ENCODE peak calls at places on chromosomes 4 and X, in five cellular contexts. One of them, this sample, is unnamed.

GRCh38 chr4:173507471-173508385 is 22.3 kb downstream of the HAND2 start:
- DNase-seq in A549: no peak
- DNase-seq in cardiac muscle cell: peak
- DNase-seq in lung: no peak
- DNase-seq in GM13976: no peak
- DNase-seq in this sample: peak

GRCh38 chr4:88284378-88285234 is at the start of gene PPM1K:
- DNase-seq in lung: peak
- DNase-seq in cardiac muscle cell: peak
- DNase-seq in GM13976: peak
- DNase-seq in A549: peak
- DNase-seq in this sample: peak

GRCh38 chr4:16005671-16006070 is 42.7 kb upstream of the FGFBP2 start:
- DNase-seq in lung: no peak
- DNase-seq in GM13976: no peak
- DNase-seq in A549: no peak
- DNase-seq in cardiac muscle cell: no peak
- DNase-seq in this sample: no peak

GRCh38 chr4:170083546-170083945 is 6.2 kb downstream of the AADAT start:
- DNase-seq in GM13976: no peak
- DNase-seq in lung: no peak
- DNase-seq in A549: no peak
- DNase-seq in cardiac muscle cell: no peak
- DNase-seq in this sample: no peak

GRCh38 chr4:2141762-2142520 is 82.8 kb downstream of the NAT8L start:
- DNase-seq in GM13976: no peak
- DNase-seq in A549: no peak
- DNase-seq in cardiac muscle cell: no peak
- DNase-seq in lung: no peak
- DNase-seq in this sample: no peak

GRCh38 chr4:142408003-142408441 is 438.1 kb downstream of the INPP4B start:
- DNase-seq in A549: peak
- DNase-seq in cardiac muscle cell: no peak
- DNase-seq in lung: no peak
- DNase-seq in GM13976: no peak
- DNase-seq in this sample: no peak

GRCh38 chrX:50700921-50701320 is 113.1 kb downstream of the SHROOM4 start:
- DNase-seq in lung: no peak
- DNase-seq in A549: no peak
- DNase-seq in cardiac muscle cell: no peak
- DNase-seq in GM13976: no peak
- DNase-seq in this sample: no peak

GRCh38 chr4:116122131-116122530 is 963.2 kb downstream of the TRAM1L1 start:
- DNase-seq in A549: peak
- DNase-seq in GM13976: no peak
- DNase-seq in cardiac muscle cell: no peak
- DNase-seq in lung: no peak
- DNase-seq in this sample: no peak

GRCh38 chrX:14352511-14352910 is 176.8 kb upstream of the GLRA2 start:
- DNase-seq in GM13976: no peak
- DNase-seq in cardiac muscle cell: no peak
- DNase-seq in A549: no peak
- DNase-seq in lung: no peak
- DNase-seq in this sample: no peak

GRCh38 chr4:2761035-2761923 is 5.1 kb upstream of the TNIP2 start:
- DNase-seq in GM13976: peak
- DNase-seq in cardiac muscle cell: no peak
- DNase-seq in lung: no peak
- DNase-seq in A549: no peak
- DNase-seq in this sample: no peak

GRCh38 chrX:74535633-74536141 is 78.7 kb downstream of the RLIM start:
- DNase-seq in GM13976: peak
- DNase-seq in cardiac muscle cell: peak
- DNase-seq in lung: peak
- DNase-seq in A549: no peak
- DNase-seq in this sample: no peak

GRCh38 chrX:101362116-101362515 is 13.6 kb upstream of the TIMM8A start:
- DNase-seq in A549: no peak
- DNase-seq in lung: no peak
- DNase-seq in cardiac muscle cell: no peak
- DNase-seq in GM13976: no peak
- DNase-seq in this sample: no peak

GRCh38 chrX:101359966-101360365 is 11.4 kb upstream of the TIMM8A start:
- DNase-seq in A549: no peak
- DNase-seq in lung: no peak
- DNase-seq in GM13976: no peak
- DNase-seq in cardiac muscle cell: no peak
- DNase-seq in this sample: no peak

GRCh38 chrX:101362757-101363156 is 14.2 kb upstream of the TIMM8A start:
- DNase-seq in GM13976: no peak
- DNase-seq in A549: no peak
- DNase-seq in lung: no peak
- DNase-seq in cardiac muscle cell: no peak
- DNase-seq in this sample: no peak

GRCh38 chrX:101357166-101357795 is 8.7 kb upstream of the TIMM8A start:
- DNase-seq in GM13976: no peak
- DNase-seq in lung: no peak
- DNase-seq in A549: peak
- DNase-seq in cardiac muscle cell: no peak
- DNase-seq in this sample: no peak
- TF ChIP-seq CTCF in GM13976: no peak
- TF ChIP-seq CTCF in lung: no peak
- TF ChIP-seq CTCF in A549: no peak
- TF ChIP-seq CTCF in cardiac muscle cell: peak
- TF ChIP-seq CTCF in this sample: peak

GRCh38 chr4:74671074-74671698 is 123.1 kb downstream of the BTC start:
- DNase-seq in cardiac muscle cell: peak
- DNase-seq in GM13976: no peak
- DNase-seq in A549: peak
- DNase-seq in lung: peak
- DNase-seq in this sample: peak

GRCh38 chr4:74674750-74675149 is 119.6 kb downstream of the BTC start:
- DNase-seq in A549: no peak
- DNase-seq in GM13976: no peak
- DNase-seq in lung: no peak
- DNase-seq in cardiac muscle cell: no peak
- DNase-seq in this sample: no peak

GRCh38 chr4:74670583-74670982 is 123.7 kb downstream of the BTC start:
- DNase-seq in GM13976: no peak
- DNase-seq in cardiac muscle cell: no peak
- DNase-seq in lung: no peak
- DNase-seq in A549: peak
- DNase-seq in this sample: no peak

GRCh38 chr4:74675673-74676279 is 118.5 kb downstream of the BTC start:
- DNase-seq in A549: peak
- DNase-seq in cardiac muscle cell: peak
- DNase-seq in lung: no peak
- DNase-seq in GM13976: peak
- DNase-seq in this sample: peak
- TF ChIP-seq CTCF in A549: peak
- TF ChIP-seq CTCF in cardiac muscle cell: peak
- TF ChIP-seq CTCF in lung: peak
- TF ChIP-seq CTCF in GM13976: peak
- TF ChIP-seq CTCF in this sample: peak

DNA sequence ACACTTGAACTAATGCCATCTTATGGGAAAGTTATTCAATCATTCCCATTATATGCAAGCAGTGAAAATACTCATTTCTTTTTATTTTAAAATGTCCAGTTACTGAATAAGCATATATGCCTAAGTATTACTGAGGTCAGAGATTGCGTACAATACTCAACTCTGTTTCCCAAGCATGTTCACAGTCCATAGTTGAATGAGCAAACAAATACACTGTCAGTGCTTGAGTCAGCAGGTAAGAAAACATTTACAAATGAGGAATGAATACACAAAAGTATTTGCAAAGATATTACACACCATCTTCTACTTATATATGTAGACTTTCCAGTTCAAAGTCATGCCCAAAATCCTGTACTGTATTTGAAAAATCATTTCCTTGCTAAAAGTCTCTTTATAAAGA is 74.1 kb downstream of the TSPAN5 start:
- DNase-seq in cardiac muscle cell: no peak
- DNase-seq in lung: no peak
- DNase-seq in A549: peak
- DNase-seq in GM13976: no peak
- DNase-seq in this sample: no peak
- TF ChIP-seq CTCF in cardiac muscle cell: no peak
- TF ChIP-seq CTCF in lung: no peak
- TF ChIP-seq CTCF in A549: no peak
- TF ChIP-seq CTCF in GM13976: no peak
- TF ChIP-seq CTCF in this sample: no peak

GRCh38 chr4:108744307-108744706 is 18.5 kb downstream of the ETNPPL start:
- DNase-seq in cardiac muscle cell: no peak
- DNase-seq in lung: no peak
- DNase-seq in GM13976: no peak
- DNase-seq in A549: no peak
- DNase-seq in this sample: no peak

GRCh38 chr4:108742451-108742850 is 20.4 kb downstream of the ETNPPL start:
- DNase-seq in cardiac muscle cell: peak
- DNase-seq in A549: no peak
- DNase-seq in GM13976: no peak
- DNase-seq in lung: no peak
- DNase-seq in this sample: no peak

GRCh38 chr4:108738307-108738706 is 24.5 kb downstream of the ETNPPL start:
- DNase-seq in cardiac muscle cell: no peak
- DNase-seq in A549: no peak
- DNase-seq in lung: no peak
- DNase-seq in GM13976: no peak
- DNase-seq in this sample: no peak

DNA sequence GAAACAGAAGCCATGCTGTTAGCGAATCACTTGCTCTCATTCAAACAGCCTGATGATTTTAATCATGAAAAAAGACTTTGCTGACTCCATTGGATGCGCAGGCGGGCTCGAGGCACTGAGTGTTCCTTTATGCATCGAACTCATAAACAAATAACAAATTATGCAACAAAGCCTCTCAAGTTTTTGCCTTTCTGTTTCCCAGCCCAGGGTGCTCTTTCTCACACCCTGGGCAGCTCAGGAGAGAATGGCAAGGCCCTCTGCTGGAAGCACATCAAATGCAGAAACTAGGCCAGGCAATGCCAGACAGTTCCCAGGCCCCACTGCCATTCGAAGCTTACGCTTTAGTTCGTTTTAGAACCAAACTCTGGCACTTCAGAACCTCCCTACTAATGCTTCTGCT is 19.8 kb downstream of the ETNPPL start:
- DNase-seq in A549: no peak
- DNase-seq in GM13976: no peak
- DNase-seq in cardiac muscle cell: peak
- DNase-seq in lung: no peak
- DNase-seq in this sample: no peak
- TF ChIP-seq CTCF in A549: no peak
- TF ChIP-seq CTCF in GM13976: no peak
- TF ChIP-seq CTCF in cardiac muscle cell: no peak
- TF ChIP-seq CTCF in lung: no peak
- TF ChIP-seq CTCF in this sample: no peak

GRCh38 chr4:150510176-150510875 is 71.6 kb upstream of the MAB21L2 start:
- DNase-seq in A549: peak
- DNase-seq in cardiac muscle cell: no peak
- DNase-seq in lung: no peak
- DNase-seq in GM13976: no peak
- DNase-seq in this sample: no peak
- TF ChIP-seq CTCF in A549: no peak
- TF ChIP-seq CTCF in cardiac muscle cell: no peak
- TF ChIP-seq CTCF in lung: no peak
- TF ChIP-seq CTCF in GM13976: no peak
- TF ChIP-seq CTCF in this sample: no peak

GRCh38 chr4:56435001-56435747 is at the start of gene PPAT:
- DNase-seq in cardiac muscle cell: peak
- DNase-seq in GM13976: peak
- DNase-seq in lung: peak
- DNase-seq in A549: peak
- DNase-seq in this sample: peak
- TF ChIP-seq CTCF in cardiac muscle cell: no peak
- TF ChIP-seq CTCF in GM13976: peak
- TF ChIP-seq CTCF in lung: peak
- TF ChIP-seq CTCF in A549: no peak
- TF ChIP-seq CTCF in this sample: peak